ENCODE peak calls at places on chromosomes 4 and X, in four cellular contexts. D, L, B and Y are unnamed samples.

GRCh38 chrX:65671966-65672365 is 4.5 kb downstream of the MSN start:
- DNase-seq in B (no peak), L (no peak), D (no peak), Y (no peak)

GRCh38 chr4:89837385-89837995 is 529 bp upstream of the SNCA start:
- DNase-seq in B (peak; percentile 79), D (peak; percentile 27), L (peak; percentile 5), Y (peak; percentile 79)

GRCh38 chr4:121073672-121074386 is 1.5 kb upstream of the NDNF start:
- DNase-seq in B (no peak), L (no peak), D (no peak), Y (no peak)

GRCh38 chr4:113052379-113052951 is 3.0 kb downstream of the ANK2 start:
- DNase-seq in B (no peak), D (peak; percentile 91), L (no peak), Y (no peak)

GRCh38 chr4:175953960-175954521 is 111.6 kb upstream of the WDR17 start:
- DNase-seq in B (no peak), D (no peak), L (no peak), Y (no peak)

GRCh38 chr4:154602404-154603020 is 9.9 kb downstream of the FGG start:
- DNase-seq in L (no peak), B (no peak), D (peak; percentile 31), Y (no peak)

GRCh38 chr4:80184791-80185756 is 12.2 kb upstream of the PRDM8 start:
- DNase-seq in B (no peak), L (no peak), D (peak; percentile 49), Y (no peak)

GRCh38 chr4:98939892-98940298 is 11.0 kb upstream of the EIF4E start:
- DNase-seq in L (peak; percentile 44), D (peak; percentile 65), B (peak; percentile 27), Y (peak; percentile 81)

GRCh38 chrX:64205735-64206491 is 405 bp upstream of the AMER1 start:
- DNase-seq in B (peak; percentile 90), D (peak; percentile 91), L (peak; percentile 83), Y (peak; percentile 96)

GRCh38 chrX:97050413-97050812 is 166.7 kb downstream of the RPA4 start:
- DNase-seq in D (peak; percentile 6), L (no peak), B (no peak), Y (no peak)

GRCh38 chr4:26127851-26128337 is 192.9 kb upstream of the RBPJ start:
- DNase-seq in B (no peak), L (no peak), D (no peak), Y (no peak)

GRCh38 chrX:117996918-117997480 is 119.6 kb downstream of the KLHL13 start:
- DNase-seq in B (no peak), D (peak; percentile 23), L (no peak), Y (peak; percentile 11)

GRCh38 chr4:24595662-24596061 is 11.3 kb upstream of the DHX15 start:
- DNase-seq in D (no peak), B (no peak), L (no peak), Y (no peak)

GRCh38 chr4:77076889-77077635 is 1.3 kb upstream of the CCNI start:
- DNase-seq in B (no peak), D (no peak), L (no peak), Y (no peak)

GRCh38 chr4:129839687-129840086 is 743.7 kb downstream of the C4orf33 start:
- DNase-seq in B (no peak), D (peak; percentile 7), L (no peak), Y (no peak)

GRCh38 chr4:26936284-26937065 is 75.8 kb downstream of the STIM2 start:
- DNase-seq in L (no peak), D (peak; percentile 56), B (no peak), Y (no peak)

GRCh38 chrX:78658851-78659744 is at the start of gene RTL3:
- DNase-seq in L (no peak), D (peak; percentile 93), B (no peak), Y (peak; percentile 34)

GRCh38 chrX:8673211-8673610 is 58.7 kb downstream of the ANOS1 start:
- DNase-seq in D (peak; percentile 65), B (no peak), L (no peak), Y (no peak)

GRCh38 chr4:77263247-77263646 is 106.2 kb downstream of the CCNG2 start:
- DNase-seq in D (no peak), L (no peak), B (no peak), Y (no peak)

GRCh38 chr4:182297659-182298058 is 54.5 kb downstream of the TENM3 start:
- DNase-seq in L (no peak), D (peak; percentile 84), B (no peak), Y (no peak)

GRCh38 chr4:89123418-89123817 is 12.1 kb downstream of the TIGD2 start:
- DNase-seq in D (peak; percentile 51), L (no peak), B (no peak), Y (no peak)

GRCh38 chr4:48015678-48016077 is 803 bp downstream of the CNGA1 start:
- DNase-seq in D (no peak), B (no peak), L (no peak), Y (no peak)

GRCh38 chrX:9786839-9787635 is 808 bp downstream of the SHROOM2 start:
- DNase-seq in L (no peak), D (no peak), B (no peak), Y (peak; percentile 49)

GRCh38 chr4:100095729-100096595 is 94.3 kb downstream of the DDIT4L start:
- DNase-seq in D (peak; percentile 73), L (peak; percentile 26), B (peak; percentile 31), Y (peak; percentile 64)

GRCh38 chr4:80201326-80202151 is 4.2 kb downstream of the PRDM8 start:
- DNase-seq in D (peak; percentile 78), L (no peak), B (no peak), Y (peak; percentile 51)

GRCh38 chr4:93835929-93836328 is 7.4 kb downstream of the ATOH1 start:
- DNase-seq in L (no peak), B (no peak), D (no peak), Y (no peak)

GRCh38 chr4:78379991-78380739 is 171.4 kb upstream of the ANXA3 start:
- DNase-seq in L (no peak), D (peak; percentile 64), B (no peak), Y (no peak)

GRCh38 chrX:40148439-40149285 is 50.9 kb upstream of the BCOR start:
- DNase-seq in B (no peak), D (no peak), L (no peak), Y (peak; percentile 54)

GRCh38 chrX:40149286-40150175 is 51.8 kb upstream of the BCOR start:
- DNase-seq in B (no peak), L (no peak), D (no peak), Y (no peak)

GRCh38 chrX:40151211-40152172 is 53.7 kb upstream of the BCOR start:
- DNase-seq in D (no peak), L (no peak), B (no peak), Y (no peak)

GRCh38 chrX:40152173-40152705 is 54.5 kb upstream of the BCOR start:
- DNase-seq in L (no peak), B (no peak), D (no peak), Y (no peak)

GRCh38 chrX:40150503-40150902 is 52.7 kb upstream of the BCOR start:
- DNase-seq in L (no peak), D (no peak), B (no peak), Y (no peak)
- H3K4me2 ChIP-seq in L (no peak overlapping the region), D (no peak overlapping the region), B (no peak overlapping the region), Y (no peak overlapping the region)

DNA sequence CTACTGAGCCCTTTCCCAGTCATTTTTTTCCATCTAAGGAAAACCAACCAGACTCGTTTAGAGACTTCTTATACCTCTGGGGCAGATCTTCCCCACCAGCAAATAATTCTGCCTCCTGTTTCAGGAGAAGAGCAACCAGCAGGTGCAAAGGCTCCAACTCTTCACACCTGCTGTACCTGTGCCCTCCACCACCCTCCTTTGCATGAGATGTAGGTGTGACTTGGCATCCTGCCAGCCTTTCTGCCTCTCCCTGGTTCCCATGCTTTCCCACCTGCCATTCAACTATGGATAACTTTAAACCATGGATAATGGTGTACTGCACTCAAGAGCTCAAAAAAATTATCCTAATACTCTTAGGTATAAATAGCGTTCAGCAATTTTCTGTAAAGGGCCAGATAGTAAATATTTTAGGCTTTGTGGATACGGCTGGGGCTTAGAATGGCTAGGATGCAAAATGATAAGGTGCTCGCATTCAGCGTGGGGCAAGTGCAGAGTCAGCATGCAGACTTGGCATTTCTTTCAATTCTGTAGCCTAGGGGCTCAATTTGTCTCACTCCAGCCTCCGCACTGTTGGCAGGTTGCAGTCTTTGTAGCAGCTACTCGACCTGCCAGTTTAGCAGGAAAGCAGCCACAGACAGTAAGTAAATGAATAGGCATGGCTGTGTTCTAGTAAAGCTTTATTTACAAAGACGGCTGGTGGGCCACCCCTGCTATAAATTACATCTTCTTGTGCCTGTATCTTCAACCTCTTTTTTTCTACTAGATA is 79.8 kb downstream of the HCCS start:
- DNase-seq in B (no peak), D (no peak), L (no peak), Y (no peak)
- H3K4me2 ChIP-seq in B (no peak overlapping the region), D (no peak overlapping the region), L (no peak overlapping the region), Y (no peak overlapping the region)

GRCh38 chr4:184955636-184956035 is 62.7 kb upstream of the HELT start:
- DNase-seq in B (no peak), D (no peak), L (no peak), Y (no peak)
- H3K4me2 ChIP-seq in B (no peak overlapping the region), D (no peak overlapping the region), L (no peak overlapping the region), Y (no peak overlapping the region)

GRCh38 chrX:101931494-101932248 is at the start of gene ZMAT1:
- DNase-seq in L (peak; percentile 53), D (peak; percentile 64), B (peak; percentile 83), Y (peak; percentile 94)
- H3K4me2 ChIP-seq in L (peak within 1 kb of the TSS; percentile 74), D (peak within 1 kb of the TSS; percentile 13), B (peak within 1 kb of the TSS; percentile 66), Y (peak within 1 kb of the TSS; percentile 81)

GRCh38 chr4:20418865-20419451 is 167.3 kb downstream of the SLIT2 start:
- DNase-seq in D (peak; percentile 68), B (no peak), L (peak; percentile 6), Y (peak; percentile 76)
- H3K4me2 ChIP-seq in D (peak overlapping the region; percentile 55), B (no peak overlapping the region), L (peak overlapping the region; percentile 68), Y (peak overlapping the region; percentile 100)

GRCh38 chrX:22037911-22038537 is 5.9 kb downstream of the PHEX start:
- DNase-seq in B (no peak), D (no peak), L (no peak), Y (no peak)

GRCh38 chrX:22037225-22037624 is 5.1 kb downstream of the PHEX start:
- DNase-seq in B (no peak), D (no peak), L (no peak), Y (no peak)

GRCh38 chrX:22033818-22034217 is 1.7 kb downstream of the PHEX start:
- DNase-seq in D (no peak), B (no peak), L (no peak), Y (no peak)

DNA sequence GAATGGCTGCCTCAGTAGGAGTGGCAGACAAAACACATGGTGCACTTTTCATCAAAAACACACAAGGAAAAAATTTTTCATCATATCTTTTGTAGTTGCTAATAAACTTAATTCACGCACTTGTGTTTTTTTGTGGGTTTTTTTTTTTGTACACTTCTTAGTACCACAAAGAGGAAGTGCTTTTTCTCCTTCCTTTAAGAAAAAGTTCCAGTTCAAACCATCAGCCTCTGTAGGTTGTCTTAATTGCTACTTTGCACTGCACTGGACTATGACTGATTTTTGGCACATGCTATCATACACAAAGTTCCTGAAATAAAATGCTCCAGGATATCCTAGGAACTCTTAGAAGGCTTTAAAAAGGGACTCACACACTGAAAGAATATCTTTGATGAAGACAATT is at the start of gene PHEX:
- DNase-seq in D (no peak), L (no peak), B (no peak), Y (no peak)
- H3K4me2 ChIP-seq in D (no peak within 1 kb of the TSS), L (no peak within 1 kb of the TSS), B (no peak within 1 kb of the TSS), Y (no peak within 1 kb of the TSS)

DNA sequence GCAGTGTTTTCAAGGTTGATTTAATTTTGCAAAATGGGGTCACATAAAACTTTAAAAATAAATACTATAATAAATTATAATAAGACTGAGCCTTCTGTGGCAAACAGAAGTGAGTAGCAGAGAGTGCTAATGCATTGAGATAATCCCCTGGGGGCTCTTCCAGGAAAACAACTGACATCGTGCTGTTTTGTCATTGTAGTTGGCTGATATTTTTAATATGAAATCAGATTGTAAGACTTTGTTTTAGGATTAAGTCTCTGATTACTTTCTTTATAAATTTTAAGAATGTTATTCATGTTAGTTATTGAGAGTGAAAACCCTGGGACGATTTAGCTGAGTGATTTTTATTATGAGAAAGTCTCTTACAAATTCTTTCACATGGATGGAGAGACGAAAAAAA is 103.1 kb downstream of the AFF1 start:
- DNase-seq in B (no peak), L (no peak), D (no peak), Y (no peak)
- H3K4me2 ChIP-seq in B (no peak overlapping the region), L (no peak overlapping the region), D (peak overlapping the region; percentile 3), Y (peak overlapping the region; percentile 49)